ENCODE peak calls at places on chromosomes 13 and 19, in ten cellular contexts. V is CD8-positive, alpha-beta memory T cell; F is AG04450; C is aorta; I is DND-41; J is CD4-positive, alpha-beta T cell; S is psoas muscle; H is adrenal gland; G is left ventricle myocardium inferior; P is lower lobe of right lung. L is an unnamed sample.

GRCh38 chr13:39765801-39766463 is 110.5 kb downstream of the COG6 start:
- DNase-seq in V (no peak), F (no peak), C (no peak), I (peak), J (no peak), S (peak), H (no peak), G (peak), P (peak), L (no peak)

GRCh38 chr13:23903906-23904280 is 6.6 kb upstream of the C1QTNF9B start:
- DNase-seq in V (no peak), F (no peak), C (no peak), I (no peak), J (no peak), S (no peak), H (no peak), G (no peak), P (no peak), L (no peak)

GRCh38 chr19:16608290-16608704 is 19.7 kb downstream of the MED26 start:
- DNase-seq in V (no peak), F (peak), C (no peak), I (no peak), J (no peak), S (no peak), H (peak), G (no peak), P (no peak), L (no peak)

GRCh38 chr19:16677060-16677459 is 16.1 kb downstream of the TMEM38A start:
- DNase-seq in V (no peak), F (no peak), C (no peak), I (no peak), J (no peak), S (no peak), H (no peak), G (no peak), P (no peak), L (no peak)

GRCh38 chr19:56163097-56163496 is 12.7 kb upstream of the GALP start:
- DNase-seq in V (no peak), F (no peak), C (no peak), I (no peak), J (no peak), S (no peak), H (no peak), G (no peak), P (no peak), L (no peak)

GRCh38 chr13:21071015-21071414 is 9.6 kb upstream of the LATS2 start:
- DNase-seq in V (no peak), F (no peak), C (no peak), I (no peak), J (no peak), S (no peak), H (no peak), G (no peak), P (no peak), L (no peak)

GRCh38 chr19:42250666-42251531 is 4.0 kb downstream of the ERF start:
- DNase-seq in V (no peak), F (no peak), C (peak), I (no peak), J (no peak), S (no peak), H (peak), G (peak), P (peak), L (no peak)

GRCh38 chr19:18278521-18279265 is 2.7 kb downstream of the JUND start:
- DNase-seq in V (peak), F (no peak), C (no peak), I (peak), J (peak), S (no peak), H (no peak), G (no peak), P (no peak), L (no peak)

GRCh38 chr19:38310986-38311385 is 4.8 kb downstream of the YIF1B start:
- DNase-seq in V (no peak), F (no peak), C (no peak), I (no peak), J (no peak), S (no peak), H (no peak), G (no peak), P (no peak), L (no peak)

GRCh38 chr19:2815191-2815614 is 4.5 kb upstream of the ZNF554 start:
- DNase-seq in V (no peak), F (no peak), C (no peak), I (no peak), J (no peak), S (no peak), H (no peak), G (no peak), P (no peak), L (peak)

GRCh38 chr13:50162567-50162966 is 147.3 kb downstream of the KCNRG start:
- DNase-seq in V (no peak), F (no peak), C (no peak), I (no peak), J (no peak), S (no peak), H (no peak), G (no peak), P (no peak), L (no peak)

GRCh38 chr13:108963846-108964600 is 334.6 kb downstream of the MYO16 start:
- DNase-seq in V (no peak), F (peak), C (no peak), I (no peak), J (no peak), S (no peak), H (no peak), G (no peak), P (no peak), L (no peak)

GRCh38 chr13:47426126-47426849 is 529.4 kb upstream of the HTR2A start:
- DNase-seq in V (no peak), F (no peak), C (no peak), I (no peak), J (no peak), S (peak), H (no peak), G (peak), P (no peak), L (no peak)

GRCh38 chr13:46491641-46492040 is 61.3 kb upstream of the LRCH1 start:
- DNase-seq in V (no peak), F (no peak), C (no peak), I (no peak), J (no peak), S (no peak), H (no peak), G (no peak), P (no peak), L (no peak)

GRCh38 chr19:31066385-31066784 is 282.9 kb downstream of the TSHZ3 start:
- DNase-seq in V (no peak), F (peak), C (no peak), I (no peak), J (no peak), S (no peak), H (no peak), G (no peak), P (no peak), L (no peak)

GRCh38 chr13:48404952-48405351 is 8.0 kb downstream of the LPAR6 start:
- DNase-seq in V (no peak), F (no peak), C (no peak), I (no peak), J (no peak), S (no peak), H (no peak), G (no peak), P (no peak), L (no peak)

GRCh38 chr13:110023729-110024645 is 237.6 kb upstream of the IRS2 start:
- DNase-seq in V (no peak), F (no peak), C (peak), I (no peak), J (no peak), S (no peak), H (no peak), G (peak), P (no peak), L (no peak)

GRCh38 chr19:21910318-21910717 is 74.3 kb upstream of the ZNF43 start:
- DNase-seq in V (no peak), F (no peak), C (no peak), I (no peak), J (no peak), S (no peak), H (no peak), G (no peak), P (no peak), L (no peak)

GRCh38 chr19:42532881-42533280 is 4.6 kb upstream of the CEACAM1 start:
- DNase-seq in V (no peak), F (no peak), C (no peak), I (no peak), J (no peak), S (no peak), H (no peak), G (no peak), P (no peak), L (no peak)

GRCh38 chr19:38044267-38045111 is 137.5 kb downstream of the SIPA1L3 start:
- DNase-seq in V (no peak), F (no peak), C (no peak), I (no peak), J (no peak), S (no peak), H (no peak), G (no peak), P (no peak), L (peak)

GRCh38 chr19:32058131-32058530 is 287.3 kb upstream of the ZNF507 start:
- DNase-seq in V (no peak), F (no peak), C (no peak), I (no peak), J (no peak), S (no peak), H (no peak), G (no peak), P (no peak), L (no peak)

GRCh38 chr13:25943081-25943480 is 108.7 kb downstream of the SHISA2 start:
- DNase-seq in V (no peak), F (no peak), C (no peak), I (no peak), J (no peak), S (no peak), H (no peak), G (no peak), P (no peak), L (no peak)

GRCh38 chr19:44623080-44623479 is 9.7 kb downstream of the IGSF23 start:
- DNase-seq in V (no peak), F (no peak), C (no peak), I (no peak), J (no peak), S (no peak), H (no peak), G (no peak), P (no peak), L (no peak)

GRCh38 chr19:35539850-35540249 is 5.6 kb upstream of the TMEM147 start:
- DNase-seq in V (no peak), F (no peak), C (no peak), I (no peak), J (no peak), S (no peak), H (no peak), G (no peak), P (no peak), L (no peak)

GRCh38 chr13:24605923-24606372 is 74.3 kb upstream of the ATP12A start:
- DNase-seq in V (peak), F (no peak), C (peak), I (peak), J (no peak), S (no peak), H (no peak), G (no peak), P (no peak), L (no peak)

GRCh38 chr13:48504606-48505369 is 28.1 kb downstream of the RCBTB2 start:
- DNase-seq in V (no peak), F (no peak), C (no peak), I (peak), J (no peak), S (no peak), H (no peak), G (no peak), P (no peak), L (no peak)

GRCh38 chr19:1734328-1734966 is 18.9 kb upstream of the ONECUT3 start:
- DNase-seq in V (no peak), F (no peak), C (no peak), I (no peak), J (no peak), S (no peak), H (no peak), G (no peak), P (no peak), L (no peak)

GRCh38 chr13:37476874-37477273 is 121.7 kb downstream of the POSTN start:
- DNase-seq in V (no peak), F (no peak), C (no peak), I (no peak), J (no peak), S (no peak), H (no peak), G (peak), P (no peak), L (no peak)

GRCh38 chr13:93361703-93362102 is 135.1 kb downstream of the GPC6 start:
- DNase-seq in V (no peak), F (no peak), C (no peak), I (no peak), J (no peak), S (no peak), H (no peak), G (no peak), P (no peak), L (no peak)

GRCh38 chr13:73215807-73216206 is 157.0 kb downstream of the KLF5 start:
- DNase-seq in V (no peak), F (no peak), C (no peak), I (no peak), J (no peak), S (no peak), H (no peak), G (no peak), P (no peak), L (no peak)

GRCh38 chr19:38266981-38267597 is 2.7 kb downstream of the SPINT2 start:
- DNase-seq in V (no peak), F (peak), C (no peak), I (no peak), J (no peak), S (no peak), H (no peak), G (no peak), P (no peak), L (no peak)

GRCh38 chr13:57627663-57628062 is 3.9 kb upstream of the PCDH17 start:
- DNase-seq in V (no peak), F (no peak), C (no peak), I (no peak), J (no peak), S (no peak), H (no peak), G (no peak), P (no peak), L (no peak)

GRCh38 chr19:50162988-50163387 is at the start of gene IZUMO2:
- DNase-seq in V (no peak), F (no peak), C (no peak), I (no peak), J (no peak), S (no peak), H (no peak), G (no peak), P (no peak), L (no peak)

GRCh38 chr19:50159078-50159477 is 4.0 kb downstream of the IZUMO2 start:
- DNase-seq in V (no peak), F (no peak), C (no peak), I (no peak), J (no peak), S (no peak), H (no peak), G (no peak), P (no peak), L (no peak)

GRCh38 chr19:50155520-50156109 is 7.5 kb downstream of the IZUMO2 start:
- DNase-seq in V (no peak), F (no peak), C (no peak), I (no peak), J (no peak), S (no peak), H (no peak), G (no peak), P (no peak), L (no peak)

GRCh38 chr19:50154529-50154928 is 8.6 kb downstream of the IZUMO2 start:
- DNase-seq in V (no peak), F (no peak), C (no peak), I (no peak), J (no peak), S (no peak), H (no peak), G (no peak), P (no peak), L (no peak)

GRCh38 chr19:50158577-50158976 is 4.5 kb downstream of the IZUMO2 start:
- DNase-seq in V (no peak), F (no peak), C (no peak), I (no peak), J (no peak), S (no peak), H (no peak), G (no peak), P (no peak), L (no peak)
- H3K27ac ChIP-seq in V (no peak), F (no peak), C (no peak), I (no peak), J (no peak), S (no peak), H (no peak), G (no peak), P (no peak), L (no peak)

GRCh38 chr13:32206097-32206740 is 108.9 kb downstream of the ZAR1L start:
- DNase-seq in V (no peak), F (no peak), C (no peak), I (no peak), J (no peak), S (no peak), H (no peak), G (no peak), P (no peak), L (no peak)
- H3K27ac ChIP-seq in V (no peak), F (peak), C (no peak), I (no peak), J (no peak), S (no peak), H (no peak), G (peak), P (no peak), L (no peak)

GRCh38 chr19:19366691-19367396 is 38.6 kb upstream of the GATAD2A start:
- DNase-seq in V (peak), F (peak), C (peak), I (peak), J (peak), S (peak), H (peak), G (peak), P (peak), L (peak)
- H3K27ac ChIP-seq in V (no peak), F (no peak), C (no peak), I (no peak), J (no peak), S (no peak), H (no peak), G (no peak), P (peak), L (no peak)

GRCh38 chr19:34429553-34429952 is 1.4 kb downstream of the UBA2 start:
- DNase-seq in V (no peak), F (no peak), C (no peak), I (no peak), J (no peak), S (no peak), H (no peak), G (no peak), P (no peak), L (no peak)
- H3K27ac ChIP-seq in V (peak), F (no peak), C (no peak), I (peak), J (no peak), S (peak), H (no peak), G (peak), P (peak), L (no peak)

GRCh38 chr13:98273824-98274786 is 97.0 kb upstream of the RNF113B start:
- DNase-seq in V (no peak), F (no peak), C (no peak), I (no peak), J (no peak), S (no peak), H (no peak), G (no peak), P (no peak), L (no peak)

GRCh38 chr13:98278068-98278619 is 101.1 kb upstream of the RNF113B start:
- DNase-seq in V (no peak), F (no peak), C (no peak), I (no peak), J (no peak), S (no peak), H (no peak), G (no peak), P (no peak), L (no peak)

GRCh38 chr13:98275711-98276171 is 98.7 kb upstream of the RNF113B start:
- DNase-seq in V (no peak), F (no peak), C (no peak), I (no peak), J (no peak), S (no peak), H (no peak), G (no peak), P (no peak), L (no peak)

GRCh38 chr13:98274921-98275487 is 97.9 kb upstream of the RNF113B start:
- DNase-seq in V (no peak), F (peak), C (no peak), I (no peak), J (no peak), S (no peak), H (no peak), G (no peak), P (no peak), L (no peak)

DNA sequence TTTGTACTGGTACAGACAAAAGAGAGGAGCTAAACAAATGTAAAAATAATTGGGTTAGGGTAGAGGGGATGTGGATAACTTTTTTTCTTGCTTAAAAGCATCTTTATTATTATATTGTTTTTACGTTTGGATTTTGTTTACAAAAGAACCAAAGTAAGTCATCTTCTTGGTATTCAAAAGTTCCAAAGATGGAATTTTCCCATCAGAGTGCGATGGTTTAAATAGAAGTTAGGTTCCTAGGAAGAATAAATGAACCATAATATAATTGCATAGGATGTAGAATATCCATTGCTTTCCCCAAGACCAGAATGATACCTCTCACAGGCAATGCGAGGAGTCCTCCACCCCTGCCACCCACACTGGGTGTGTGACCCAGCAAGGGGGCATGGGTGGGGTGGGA is 99.4 kb upstream of the RNF113B start:
- DNase-seq in V (no peak), F (no peak), C (no peak), I (no peak), J (no peak), S (no peak), H (no peak), G (no peak), P (no peak), L (no peak)
- H3K27ac ChIP-seq in V (no peak), F (no peak), C (no peak), I (no peak), J (no peak), S (no peak), H (no peak), G (no peak), P (no peak), L (no peak)

L was measured in left lung.